ENCODE peak calls at places on chromosomes 2 and 18, in five cellular contexts. One of them, this sample, is unnamed.

GRCh38 chr2:65856928-65857327 is 424.5 kb upstream of the SPRED2 start:
- DNase-seq in GM23248: no peak
- DNase-seq in neural progenitor cell: no peak
- DNase-seq in PC-3: no peak
- DNase-seq in hepatocyte: no peak
- DNase-seq in this sample: no peak

GRCh38 chr2:116810071-116810470 is 1004.4 kb upstream of the DDX18 start:
- DNase-seq in GM23248: no peak
- DNase-seq in neural progenitor cell: no peak
- DNase-seq in PC-3: peak; percentile 87
- DNase-seq in hepatocyte: no peak
- DNase-seq in this sample: no peak

GRCh38 chr2:19863303-19864041 is 38.3 kb downstream of the TTC32 start:
- DNase-seq in GM23248: peak; percentile 70
- DNase-seq in neural progenitor cell: peak; percentile 89
- DNase-seq in PC-3: peak; percentile 73
- DNase-seq in hepatocyte: peak; percentile 82
- DNase-seq in this sample: peak; percentile 94

GRCh38 chr2:100889286-100889685 is 69.3 kb downstream of the NPAS2 start:
- DNase-seq in GM23248: no peak
- DNase-seq in neural progenitor cell: no peak
- DNase-seq in PC-3: no peak
- DNase-seq in hepatocyte: no peak
- DNase-seq in this sample: peak; percentile 13

GRCh38 chr2:215754546-215754945 is 258.8 kb downstream of the MREG start:
- DNase-seq in GM23248: no peak
- DNase-seq in neural progenitor cell: no peak
- DNase-seq in PC-3: no peak
- DNase-seq in hepatocyte: no peak
- DNase-seq in this sample: no peak

GRCh38 chr2:30346475-30347169 is 100.4 kb upstream of the LCLAT1 start:
- DNase-seq in GM23248: peak; percentile 41
- DNase-seq in neural progenitor cell: peak; percentile 61
- DNase-seq in PC-3: no peak
- DNase-seq in hepatocyte: peak; percentile 26
- DNase-seq in this sample: peak; percentile 70

GRCh38 chr2:71864085-71864484 is 283.6 kb downstream of the CYP26B1 start:
- DNase-seq in GM23248: no peak
- DNase-seq in neural progenitor cell: no peak
- DNase-seq in PC-3: no peak
- DNase-seq in hepatocyte: no peak
- DNase-seq in this sample: no peak

GRCh38 chr18:2821695-2822094 is 25.1 kb upstream of the EMILIN2 start:
- DNase-seq in GM23248: no peak
- DNase-seq in neural progenitor cell: no peak
- DNase-seq in PC-3: no peak
- DNase-seq in hepatocyte: no peak
- DNase-seq in this sample: no peak

GRCh38 chr2:181300600-181301291 is 156.4 kb upstream of the ITGA4 start:
- DNase-seq in GM23248: no peak
- DNase-seq in neural progenitor cell: no peak
- DNase-seq in PC-3: no peak
- DNase-seq in hepatocyte: no peak
- DNase-seq in this sample: no peak

GRCh38 chr18:28823506-28824182 is 646.7 kb upstream of the CDH2 start:
- DNase-seq in GM23248: peak; percentile 48
- DNase-seq in neural progenitor cell: no peak
- DNase-seq in PC-3: peak; percentile 57
- DNase-seq in hepatocyte: no peak
- DNase-seq in this sample: no peak

GRCh38 chr2:68362069-68362468 is 3.0 kb upstream of the PLEK start:
- DNase-seq in GM23248: peak; percentile 73
- DNase-seq in neural progenitor cell: peak; percentile 81
- DNase-seq in PC-3: peak; percentile 80
- DNase-seq in hepatocyte: peak; percentile 78
- DNase-seq in this sample: peak; percentile 87

GRCh38 chr2:40062381-40062780 is 283.3 kb upstream of the THUMPD2 start:
- DNase-seq in GM23248: no peak
- DNase-seq in neural progenitor cell: no peak
- DNase-seq in PC-3: no peak
- DNase-seq in hepatocyte: no peak
- DNase-seq in this sample: no peak

GRCh38 chr18:42706029-42706608 is 409.4 kb downstream of the RIT2 start:
- DNase-seq in GM23248: no peak
- DNase-seq in neural progenitor cell: no peak
- DNase-seq in PC-3: no peak
- DNase-seq in hepatocyte: no peak
- DNase-seq in this sample: no peak

GRCh38 chr18:73647391-73647790 is 500.2 kb downstream of the FBXO15 start:
- DNase-seq in GM23248: peak; percentile 10
- DNase-seq in neural progenitor cell: no peak
- DNase-seq in PC-3: no peak
- DNase-seq in hepatocyte: no peak
- DNase-seq in this sample: no peak

GRCh38 chr18:70600225-70600925 is 311.5 kb downstream of the SOCS6 start:
- DNase-seq in GM23248: no peak
- DNase-seq in neural progenitor cell: no peak
- DNase-seq in PC-3: no peak
- DNase-seq in hepatocyte: no peak
- DNase-seq in this sample: no peak

GRCh38 chr2:35114765-35115164 is 1240.8 kb upstream of the CRIM1 start:
- DNase-seq in GM23248: no peak
- DNase-seq in neural progenitor cell: peak; percentile 35
- DNase-seq in PC-3: peak; percentile 34
- DNase-seq in hepatocyte: peak; percentile 12
- DNase-seq in this sample: peak; percentile 58

GRCh38 chr2:196170202-196170680 is 1.1 kb downstream of the STK17B start:
- DNase-seq in GM23248: peak; percentile 69
- DNase-seq in neural progenitor cell: peak; percentile 45
- DNase-seq in PC-3: peak; percentile 74
- DNase-seq in hepatocyte: peak; percentile 49
- DNase-seq in this sample: peak; percentile 20

GRCh38 chr2:233413046-233413445 is 58.8 kb downstream of the DGKD start:
- DNase-seq in GM23248: peak; percentile 50
- DNase-seq in neural progenitor cell: no peak
- DNase-seq in PC-3: peak; percentile 67
- DNase-seq in hepatocyte: no peak
- DNase-seq in this sample: no peak

GRCh38 chr18:27656905-27657304 is 471.8 kb upstream of the CHST9 start:
- DNase-seq in GM23248: no peak
- DNase-seq in neural progenitor cell: no peak
- DNase-seq in PC-3: no peak
- DNase-seq in hepatocyte: no peak
- DNase-seq in this sample: no peak

GRCh38 chr2:38978504-38978903 is 88.8 kb downstream of the ARHGEF33 start:
- DNase-seq in GM23248: no peak
- DNase-seq in neural progenitor cell: no peak
- DNase-seq in PC-3: no peak
- DNase-seq in hepatocyte: no peak
- DNase-seq in this sample: no peak

GRCh38 chr2:8548871-8549221 is 133.0 kb upstream of the ID2 start:
- DNase-seq in GM23248: no peak
- DNase-seq in neural progenitor cell: no peak
- DNase-seq in PC-3: no peak
- DNase-seq in hepatocyte: no peak
- DNase-seq in this sample: no peak

GRCh38 chr2:173300458-173300857 is 54.2 kb upstream of the CDCA7 start:
- DNase-seq in GM23248: no peak
- DNase-seq in neural progenitor cell: no peak
- DNase-seq in PC-3: no peak
- DNase-seq in hepatocyte: peak; percentile 18
- DNase-seq in this sample: no peak

GRCh38 chr18:37634516-37634915 is 68.9 kb upstream of the CELF4 start:
- DNase-seq in GM23248: no peak
- DNase-seq in neural progenitor cell: no peak
- DNase-seq in PC-3: no peak
- DNase-seq in hepatocyte: no peak
- DNase-seq in this sample: no peak

GRCh38 chr2:25380586-25381360 is 39.0 kb upstream of the DNMT3A start:
- DNase-seq in GM23248: no peak
- DNase-seq in neural progenitor cell: no peak
- DNase-seq in PC-3: no peak
- DNase-seq in hepatocyte: no peak
- DNase-seq in this sample: no peak

GRCh38 chr2:72182547-72183460 is 35.1 kb upstream of the CYP26B1 start:
- DNase-seq in GM23248: no peak
- DNase-seq in neural progenitor cell: no peak
- DNase-seq in PC-3: no peak
- DNase-seq in hepatocyte: no peak
- DNase-seq in this sample: no peak

GRCh38 chr2:207830778-207831549 is 61.3 kb upstream of the FZD5 start:
- DNase-seq in GM23248: no peak
- DNase-seq in neural progenitor cell: no peak
- DNase-seq in PC-3: no peak
- DNase-seq in hepatocyte: no peak
- DNase-seq in this sample: no peak

GRCh38 chr2:17916584-17916983 is 38.1 kb downstream of the KCNS3 start:
- DNase-seq in GM23248: no peak
- DNase-seq in neural progenitor cell: no peak
- DNase-seq in PC-3: no peak
- DNase-seq in hepatocyte: no peak
- DNase-seq in this sample: no peak

GRCh38 chr2:204673877-204674276 is 128.6 kb downstream of the PARD3B start:
- DNase-seq in GM23248: peak; percentile 48
- DNase-seq in neural progenitor cell: no peak
- DNase-seq in PC-3: peak; percentile 70
- DNase-seq in hepatocyte: no peak
- DNase-seq in this sample: no peak

GRCh38 chr2:187435078-187435477 is 13.0 kb downstream of the CALCRL start:
- DNase-seq in GM23248: no peak
- DNase-seq in neural progenitor cell: no peak
- DNase-seq in PC-3: no peak
- DNase-seq in hepatocyte: no peak
- DNase-seq in this sample: no peak

GRCh38 chr2:231680284-231680991 is 27.9 kb upstream of the PTMA start:
- DNase-seq in GM23248: peak; percentile 50
- DNase-seq in neural progenitor cell: peak; percentile 86
- DNase-seq in PC-3: peak; percentile 44
- DNase-seq in hepatocyte: peak; percentile 80
- DNase-seq in this sample: peak; percentile 91

DNA sequence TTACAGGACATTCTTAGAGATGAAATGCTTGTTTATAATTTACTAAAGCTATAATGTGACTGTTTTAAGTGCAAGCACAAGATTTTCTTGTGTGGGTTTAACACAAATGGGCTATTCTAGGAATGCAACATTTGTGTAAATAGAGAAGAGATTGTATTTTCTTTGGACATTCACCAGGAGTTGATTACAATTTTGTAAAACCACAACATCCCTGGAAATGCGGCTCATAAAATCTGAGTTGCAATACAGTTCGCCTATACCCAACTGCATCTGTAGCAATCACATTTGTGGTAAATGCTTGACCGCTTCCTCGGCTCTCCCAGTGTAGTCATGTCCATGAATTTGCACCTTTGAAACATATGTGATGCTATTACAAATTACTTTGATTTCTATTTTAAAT is 348.7 kb upstream of the CDH20 start:
- DNase-seq in GM23248: no peak
- DNase-seq in neural progenitor cell: no peak
- DNase-seq in PC-3: no peak
- DNase-seq in hepatocyte: no peak
- DNase-seq in this sample: no peak
- TF ChIP-seq EZH2phosphoT487 in GM23248: no peak
- TF ChIP-seq EZH2phosphoT487 in neural progenitor cell: no peak
- TF ChIP-seq EZH2phosphoT487 in PC-3: no peak
- TF ChIP-seq EZH2phosphoT487 in hepatocyte: no peak
- TF ChIP-seq EZH2phosphoT487 in this sample: no peak

GRCh38 chr2:11103984-11104793 is 51.1 kb upstream of the SLC66A3 start:
- DNase-seq in GM23248: no peak
- DNase-seq in neural progenitor cell: no peak
- DNase-seq in PC-3: no peak
- DNase-seq in hepatocyte: no peak
- DNase-seq in this sample: no peak
- TF ChIP-seq EZH2phosphoT487 in GM23248: no peak
- TF ChIP-seq EZH2phosphoT487 in neural progenitor cell: no peak
- TF ChIP-seq EZH2phosphoT487 in PC-3: no peak
- TF ChIP-seq EZH2phosphoT487 in hepatocyte: no peak
- TF ChIP-seq EZH2phosphoT487 in this sample: no peak

GRCh38 chr18:10564975-10565773 is 39.3 kb downstream of the NAPG start:
- DNase-seq in GM23248: no peak
- DNase-seq in neural progenitor cell: no peak
- DNase-seq in PC-3: no peak
- DNase-seq in hepatocyte: no peak
- DNase-seq in this sample: no peak

GRCh38 chr18:10562773-10563160 is 36.9 kb downstream of the NAPG start:
- DNase-seq in GM23248: no peak
- DNase-seq in neural progenitor cell: no peak
- DNase-seq in PC-3: no peak
- DNase-seq in hepatocyte: no peak
- DNase-seq in this sample: no peak

GRCh38 chr18:10565835-10566234 is 40.0 kb downstream of the NAPG start:
- DNase-seq in GM23248: no peak
- DNase-seq in neural progenitor cell: no peak
- DNase-seq in PC-3: no peak
- DNase-seq in hepatocyte: no peak
- DNase-seq in this sample: no peak

GRCh38 chr18:10566390-10566789 is 40.6 kb downstream of the NAPG start:
- DNase-seq in GM23248: no peak
- DNase-seq in neural progenitor cell: no peak
- DNase-seq in PC-3: no peak
- DNase-seq in hepatocyte: no peak
- DNase-seq in this sample: no peak

DNA sequence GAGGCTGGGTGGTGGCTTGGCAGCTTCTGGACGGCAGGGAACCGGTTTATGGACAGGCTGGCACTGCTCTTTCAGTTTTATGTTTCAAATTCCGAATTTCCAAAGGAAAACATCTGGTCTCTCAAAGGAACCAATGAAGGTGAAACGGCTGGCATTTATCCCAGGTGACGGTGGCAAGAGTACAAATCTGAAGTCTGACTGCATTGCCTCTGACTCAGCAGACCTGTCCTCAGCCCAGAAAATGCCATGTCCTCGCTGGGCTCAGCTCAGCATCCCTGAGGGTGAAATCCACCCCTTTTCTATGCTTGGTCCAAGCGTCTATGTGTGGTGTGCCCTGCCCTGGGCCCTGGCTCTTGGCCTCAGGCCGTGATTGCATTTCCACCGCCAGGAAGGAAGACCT is 38.1 kb downstream of the NAPG start:
- DNase-seq in GM23248: no peak
- DNase-seq in neural progenitor cell: no peak
- DNase-seq in PC-3: peak; percentile 81
- DNase-seq in hepatocyte: no peak
- DNase-seq in this sample: no peak
- TF ChIP-seq EZH2phosphoT487 in GM23248: no peak
- TF ChIP-seq EZH2phosphoT487 in neural progenitor cell: no peak
- TF ChIP-seq EZH2phosphoT487 in PC-3: no peak
- TF ChIP-seq EZH2phosphoT487 in hepatocyte: no peak
- TF ChIP-seq EZH2phosphoT487 in this sample: no peak

GRCh38 chr2:157459486-157459885 is 15.6 kb upstream of the CYTIP start:
- DNase-seq in GM23248: no peak
- DNase-seq in neural progenitor cell: no peak
- DNase-seq in PC-3: no peak
- DNase-seq in hepatocyte: no peak
- DNase-seq in this sample: no peak
- TF ChIP-seq EZH2phosphoT487 in GM23248: no peak
- TF ChIP-seq EZH2phosphoT487 in neural progenitor cell: no peak
- TF ChIP-seq EZH2phosphoT487 in PC-3: no peak
- TF ChIP-seq EZH2phosphoT487 in hepatocyte: no peak
- TF ChIP-seq EZH2phosphoT487 in this sample: no peak

This sample was measured in GM23338.